ENCODE peak calls at places on chromosomes 1 and 21, in six cellular contexts. One of them, this sample, is unnamed.

GRCh38 chr1:65958561-65959350 is 166.1 kb downstream of the PDE4B start:
- DNase-seq in neural progenitor cell: peak; percentile 65
- DNase-seq in HTR-8/SVneo: peak; percentile 23
- DNase-seq in ovary: no peak
- DNase-seq in nucleus accumbens: no peak
- DNase-seq in stimulated activated CD4-positive, alpha-beta T cell treated with anti-CD3 and anti-CD28 coated beads, TNF-alpha, amount 100 ng/mL, for 24 hours: peak; percentile 8
- DNase-seq in this sample: peak; percentile 33

GRCh38 chr1:110280126-110280525 is 59.1 kb upstream of the RBM15 start:
- DNase-seq in neural progenitor cell: no peak
- DNase-seq in stimulated activated CD4-positive, alpha-beta T cell treated with anti-CD3 and anti-CD28 coated beads, TNF-alpha, amount 100 ng/mL, for 24 hours: no peak
- DNase-seq in ovary: no peak
- DNase-seq in nucleus accumbens: no peak
- DNase-seq in HTR-8/SVneo: no peak
- DNase-seq in this sample: no peak

GRCh38 chr1:220300442-220301121 is 28.3 kb upstream of the RAB3GAP2 start:
- DNase-seq in nucleus accumbens: peak; percentile 5
- DNase-seq in ovary: peak; percentile 75
- DNase-seq in neural progenitor cell: peak; percentile 39
- DNase-seq in stimulated activated CD4-positive, alpha-beta T cell treated with anti-CD3 and anti-CD28 coated beads, TNF-alpha, amount 100 ng/mL, for 24 hours: no peak
- DNase-seq in HTR-8/SVneo: peak; percentile 75
- DNase-seq in this sample: no peak

GRCh38 chr1:115293899-115294298 is 44.1 kb downstream of the NGF start:
- DNase-seq in stimulated activated CD4-positive, alpha-beta T cell treated with anti-CD3 and anti-CD28 coated beads, TNF-alpha, amount 100 ng/mL, for 24 hours: no peak
- DNase-seq in ovary: no peak
- DNase-seq in nucleus accumbens: no peak
- DNase-seq in HTR-8/SVneo: no peak
- DNase-seq in neural progenitor cell: no peak
- DNase-seq in this sample: no peak

GRCh38 chr1:164720329-164721036 is 161.5 kb downstream of the PBX1 start:
- DNase-seq in HTR-8/SVneo: no peak
- DNase-seq in stimulated activated CD4-positive, alpha-beta T cell treated with anti-CD3 and anti-CD28 coated beads, TNF-alpha, amount 100 ng/mL, for 24 hours: no peak
- DNase-seq in nucleus accumbens: no peak
- DNase-seq in ovary: no peak
- DNase-seq in neural progenitor cell: no peak
- DNase-seq in this sample: no peak

GRCh38 chr1:35097224-35097623 is 18.0 kb downstream of the ZMYM1 start:
- DNase-seq in nucleus accumbens: no peak
- DNase-seq in HTR-8/SVneo: no peak
- DNase-seq in ovary: no peak
- DNase-seq in stimulated activated CD4-positive, alpha-beta T cell treated with anti-CD3 and anti-CD28 coated beads, TNF-alpha, amount 100 ng/mL, for 24 hours: no peak
- DNase-seq in neural progenitor cell: no peak
- DNase-seq in this sample: no peak

GRCh38 chr1:31977361-31978131 is 36.1 kb upstream of the KHDRBS1 start:
- DNase-seq in stimulated activated CD4-positive, alpha-beta T cell treated with anti-CD3 and anti-CD28 coated beads, TNF-alpha, amount 100 ng/mL, for 24 hours: no peak
- DNase-seq in HTR-8/SVneo: peak; percentile 33
- DNase-seq in ovary: no peak
- DNase-seq in nucleus accumbens: no peak
- DNase-seq in neural progenitor cell: peak; percentile 79
- DNase-seq in this sample: peak; percentile 50

GRCh38 chr21:31855180-31855579 is 17.6 kb upstream of the HUNK start:
- DNase-seq in neural progenitor cell: no peak
- DNase-seq in nucleus accumbens: no peak
- DNase-seq in stimulated activated CD4-positive, alpha-beta T cell treated with anti-CD3 and anti-CD28 coated beads, TNF-alpha, amount 100 ng/mL, for 24 hours: no peak
- DNase-seq in ovary: no peak
- DNase-seq in HTR-8/SVneo: no peak
- DNase-seq in this sample: no peak

GRCh38 chr1:65691152-65691900 is 101.4 kb upstream of the PDE4B start:
- DNase-seq in nucleus accumbens: peak; percentile 43
- DNase-seq in ovary: no peak
- DNase-seq in neural progenitor cell: peak; percentile 8
- DNase-seq in stimulated activated CD4-positive, alpha-beta T cell treated with anti-CD3 and anti-CD28 coated beads, TNF-alpha, amount 100 ng/mL, for 24 hours: no peak
- DNase-seq in HTR-8/SVneo: no peak
- DNase-seq in this sample: no peak

GRCh38 chr1:221141606-221142285 is 262.5 kb downstream of the HLX start:
- DNase-seq in ovary: no peak
- DNase-seq in neural progenitor cell: peak; percentile 61
- DNase-seq in stimulated activated CD4-positive, alpha-beta T cell treated with anti-CD3 and anti-CD28 coated beads, TNF-alpha, amount 100 ng/mL, for 24 hours: no peak
- DNase-seq in HTR-8/SVneo: no peak
- DNase-seq in nucleus accumbens: no peak
- DNase-seq in this sample: no peak

GRCh38 chr1:2083666-2084065 is 33.5 kb downstream of the PRKCZ start:
- DNase-seq in nucleus accumbens: no peak
- DNase-seq in stimulated activated CD4-positive, alpha-beta T cell treated with anti-CD3 and anti-CD28 coated beads, TNF-alpha, amount 100 ng/mL, for 24 hours: no peak
- DNase-seq in HTR-8/SVneo: no peak
- DNase-seq in ovary: no peak
- DNase-seq in neural progenitor cell: no peak
- DNase-seq in this sample: no peak

GRCh38 chr1:161311595-161312181 is 1.9 kb upstream of the MPZ start:
- DNase-seq in stimulated activated CD4-positive, alpha-beta T cell treated with anti-CD3 and anti-CD28 coated beads, TNF-alpha, amount 100 ng/mL, for 24 hours: no peak
- DNase-seq in ovary: no peak
- DNase-seq in HTR-8/SVneo: no peak
- DNase-seq in neural progenitor cell: no peak
- DNase-seq in nucleus accumbens: no peak
- DNase-seq in this sample: no peak

GRCh38 chr1:30756206-30756544 is 1.4 kb downstream of the LAPTM5 start:
- DNase-seq in ovary: no peak
- DNase-seq in neural progenitor cell: no peak
- DNase-seq in nucleus accumbens: no peak
- DNase-seq in stimulated activated CD4-positive, alpha-beta T cell treated with anti-CD3 and anti-CD28 coated beads, TNF-alpha, amount 100 ng/mL, for 24 hours: no peak
- DNase-seq in HTR-8/SVneo: no peak
- DNase-seq in this sample: no peak

GRCh38 chr21:34900376-34900775 is 148.7 kb downstream of the RUNX1 start:
- DNase-seq in HTR-8/SVneo: no peak
- DNase-seq in neural progenitor cell: no peak
- DNase-seq in ovary: no peak
- DNase-seq in stimulated activated CD4-positive, alpha-beta T cell treated with anti-CD3 and anti-CD28 coated beads, TNF-alpha, amount 100 ng/mL, for 24 hours: no peak
- DNase-seq in nucleus accumbens: no peak
- DNase-seq in this sample: no peak

GRCh38 chr1:223844962-223845809 is 561 bp downstream of the TP53BP2 start:
- DNase-seq in nucleus accumbens: no peak
- DNase-seq in ovary: peak; percentile 67
- DNase-seq in HTR-8/SVneo: peak; percentile 41
- DNase-seq in stimulated activated CD4-positive, alpha-beta T cell treated with anti-CD3 and anti-CD28 coated beads, TNF-alpha, amount 100 ng/mL, for 24 hours: peak; percentile 25
- DNase-seq in neural progenitor cell: peak; percentile 76
- DNase-seq in this sample: peak; percentile 57

GRCh38 chr1:35319988-35320713 is 51.6 kb downstream of the ZMYM4 start:
- DNase-seq in stimulated activated CD4-positive, alpha-beta T cell treated with anti-CD3 and anti-CD28 coated beads, TNF-alpha, amount 100 ng/mL, for 24 hours: no peak
- DNase-seq in ovary: no peak
- DNase-seq in neural progenitor cell: no peak
- DNase-seq in nucleus accumbens: no peak
- DNase-seq in HTR-8/SVneo: no peak
- DNase-seq in this sample: no peak

GRCh38 chr21:16870116-16870515 is 642.7 kb upstream of the CXADR start:
- DNase-seq in neural progenitor cell: no peak
- DNase-seq in nucleus accumbens: no peak
- DNase-seq in ovary: no peak
- DNase-seq in HTR-8/SVneo: peak; percentile 10
- DNase-seq in stimulated activated CD4-positive, alpha-beta T cell treated with anti-CD3 and anti-CD28 coated beads, TNF-alpha, amount 100 ng/mL, for 24 hours: no peak
- DNase-seq in this sample: no peak

GRCh38 chr1:25030674-25031589 is 100.9 kb upstream of the RUNX3 start:
- DNase-seq in HTR-8/SVneo: no peak
- DNase-seq in stimulated activated CD4-positive, alpha-beta T cell treated with anti-CD3 and anti-CD28 coated beads, TNF-alpha, amount 100 ng/mL, for 24 hours: peak; percentile 58
- DNase-seq in neural progenitor cell: no peak
- DNase-seq in nucleus accumbens: no peak
- DNase-seq in ovary: no peak
- DNase-seq in this sample: peak; percentile 78

GRCh38 chr1:53048960-53049573 is 12.9 kb upstream of the PODN start:
- DNase-seq in nucleus accumbens: no peak
- DNase-seq in ovary: no peak
- DNase-seq in stimulated activated CD4-positive, alpha-beta T cell treated with anti-CD3 and anti-CD28 coated beads, TNF-alpha, amount 100 ng/mL, for 24 hours: no peak
- DNase-seq in HTR-8/SVneo: no peak
- DNase-seq in neural progenitor cell: no peak
- DNase-seq in this sample: no peak

GRCh38 chr1:2091611-2092604 is 41.7 kb downstream of the PRKCZ start:
- DNase-seq in neural progenitor cell: peak; percentile 74
- DNase-seq in nucleus accumbens: peak; percentile 63
- DNase-seq in HTR-8/SVneo: no peak
- DNase-seq in ovary: no peak
- DNase-seq in stimulated activated CD4-positive, alpha-beta T cell treated with anti-CD3 and anti-CD28 coated beads, TNF-alpha, amount 100 ng/mL, for 24 hours: no peak
- DNase-seq in this sample: peak; percentile 73